ENCODE peak calls at places on chromosomes 5 and 9, in nine cellular contexts. F is tibial artery, C is CD14-positive monocyte, R is neural crest cell, H is SK-N-SH, O is heart right ventricle, Y is A549, M is stomach, V is gastrocnemius medialis. X is an unnamed sample.

GRCh38 chr5:65874241-65874640 is 52.1 kb upstream of the ERBIN start:
- DNase-seq in F (no peak), C (no peak), R (no peak), H (no peak), O (no peak), Y (no peak), M (no peak), V (no peak), X (peak; percentile 63)

GRCh38 chr9:4258321-4259093 is 41.4 kb downstream of the GLIS3 start:
- DNase-seq in F (no peak), C (no peak), R (no peak), H (no peak), O (no peak), Y (no peak), M (no peak), V (no peak), X (peak; percentile 77)

GRCh38 chr9:125992557-125992956 is 245.4 kb downstream of the PBX3 start:
- DNase-seq in F (no peak), C (peak; percentile 42), R (no peak), H (peak; percentile 25), O (no peak), Y (no peak), M (no peak), V (no peak), X (no peak)

GRCh38 chr9:94780516-94780950 is 54.0 kb downstream of the AOPEP start:
- DNase-seq in F (no peak), C (no peak), R (no peak), H (peak; percentile 59), O (peak; percentile 76), Y (no peak), M (no peak), V (peak; percentile 16), X (peak; percentile 48)

GRCh38 chr9:35335164-35335563 is 154.7 kb upstream of the RUSC2 start:
- DNase-seq in F (no peak), C (no peak), R (no peak), H (no peak), O (no peak), Y (no peak), M (no peak), V (no peak), X (no peak)

GRCh38 chr5:126615286-126615685 is 14.5 kb downstream of the PHAX start:
- DNase-seq in F (no peak), C (no peak), R (no peak), H (no peak), O (no peak), Y (no peak), M (no peak), V (no peak), X (no peak)

GRCh38 chr9:126424511-126424910 is 97.9 kb downstream of the MVB12B start:
- DNase-seq in F (no peak), C (no peak), R (no peak), H (no peak), O (no peak), Y (no peak), M (no peak), V (no peak), X (no peak)

GRCh38 chr9:113863345-113863744 is 12.8 kb upstream of the ZNF618 start:
- DNase-seq in F (no peak), C (no peak), R (no peak), H (no peak), O (no peak), Y (no peak), M (no peak), V (no peak), X (no peak)

GRCh38 chr9:131728961-131729360 is 10.9 kb downstream of the RAPGEF1 start:
- DNase-seq in F (no peak), C (peak; percentile 57), R (no peak), H (peak; percentile 51), O (no peak), Y (no peak), M (no peak), V (no peak), X (no peak)

GRCh38 chr5:110687485-110687884 is 39.0 kb downstream of the TMEM232 start:
- DNase-seq in F (no peak), C (no peak), R (no peak), H (no peak), O (no peak), Y (no peak), M (no peak), V (no peak), X (no peak)

GRCh38 chr5:112491257-112491656 is 72.2 kb upstream of the EPB41L4A start:
- DNase-seq in F (no peak), C (no peak), R (no peak), H (peak; percentile 12), O (no peak), Y (peak; percentile 19), M (no peak), V (no peak), X (peak; percentile 19)

GRCh38 chr5:56111404-56111781 is 116.6 kb upstream of the IL6ST start:
- DNase-seq in F (no peak), C (no peak), R (no peak), H (no peak), O (no peak), Y (no peak), M (no peak), V (no peak), X (no peak)

GRCh38 chr9:125430161-125430485 is 168.5 kb downstream of the GAPVD1 start:
- DNase-seq in F (no peak), C (no peak), R (no peak), H (peak; percentile 50), O (no peak), Y (no peak), M (no peak), V (no peak), X (no peak)

GRCh38 chr5:126271141-126271540 is 152.1 kb upstream of the GRAMD2B start:
- DNase-seq in F (no peak), C (no peak), R (no peak), H (no peak), O (no peak), Y (no peak), M (no peak), V (no peak), X (no peak)

GRCh38 chr9:69573666-69574456 is 98.3 kb downstream of the APBA1 start:
- DNase-seq in F (no peak), C (no peak), R (no peak), H (no peak), O (no peak), Y (no peak), M (no peak), V (no peak), X (peak; percentile 70)

GRCh38 chr9:17807670-17808282 is 228.9 kb downstream of the SH3GL2 start:
- DNase-seq in F (no peak), C (no peak), R (no peak), H (no peak), O (no peak), Y (no peak), M (peak; percentile 52), V (no peak), X (no peak)

GRCh38 chr5:525164-525761 is 1.0 kb upstream of the SLC9A3 start:
- DNase-seq in F (no peak), C (no peak), R (no peak), H (no peak), O (no peak), Y (no peak), M (no peak), V (no peak), X (no peak)

GRCh38 chr5:90185897-90186468 is 223.6 kb downstream of the CETN3 start:
- DNase-seq in F (no peak), C (no peak), R (no peak), H (no peak), O (no peak), Y (no peak), M (no peak), V (no peak), X (no peak)

GRCh38 chr5:90184764-90185163 is 224.8 kb downstream of the CETN3 start:
- DNase-seq in F (no peak), C (no peak), R (no peak), H (no peak), O (no peak), Y (no peak), M (no peak), V (no peak), X (no peak)

GRCh38 chr5:90182726-90183125 is 226.8 kb downstream of the CETN3 start:
- DNase-seq in F (no peak), C (no peak), R (no peak), H (no peak), O (no peak), Y (no peak), M (no peak), V (no peak), X (peak; percentile 76)
- TF ChIP-seq CTCF in F (no peak), C (no peak), R (no peak), H (no peak), O (no peak), Y (no peak), M (no peak), V (no peak), X (no peak)

DNA sequence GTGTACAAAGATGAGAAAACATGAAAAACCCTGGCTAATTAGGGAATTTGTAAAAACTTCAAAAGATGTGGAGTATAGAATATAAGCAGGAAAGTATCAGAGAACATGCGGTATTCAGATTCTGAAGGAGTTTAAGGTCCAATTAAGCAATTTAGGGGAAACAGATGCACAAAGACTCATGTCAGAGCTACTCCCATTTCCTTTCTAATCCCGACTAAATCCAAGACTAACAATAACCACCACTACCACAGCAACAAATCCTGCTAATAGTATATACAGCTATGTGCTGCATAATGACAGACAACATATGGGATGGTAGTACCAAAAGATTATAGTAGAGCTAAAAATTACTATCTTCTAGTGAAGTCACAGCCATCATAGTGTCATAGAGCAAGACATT is 102.1 kb downstream of the LURAP1L start:
- DNase-seq in F (no peak), C (no peak), R (no peak), H (no peak), O (no peak), Y (no peak), M (no peak), V (no peak), X (no peak)
- TF ChIP-seq CTCF in F (no peak), C (no peak), R (no peak), H (no peak), O (no peak), Y (no peak), M (no peak), V (no peak), X (no peak)

DNA sequence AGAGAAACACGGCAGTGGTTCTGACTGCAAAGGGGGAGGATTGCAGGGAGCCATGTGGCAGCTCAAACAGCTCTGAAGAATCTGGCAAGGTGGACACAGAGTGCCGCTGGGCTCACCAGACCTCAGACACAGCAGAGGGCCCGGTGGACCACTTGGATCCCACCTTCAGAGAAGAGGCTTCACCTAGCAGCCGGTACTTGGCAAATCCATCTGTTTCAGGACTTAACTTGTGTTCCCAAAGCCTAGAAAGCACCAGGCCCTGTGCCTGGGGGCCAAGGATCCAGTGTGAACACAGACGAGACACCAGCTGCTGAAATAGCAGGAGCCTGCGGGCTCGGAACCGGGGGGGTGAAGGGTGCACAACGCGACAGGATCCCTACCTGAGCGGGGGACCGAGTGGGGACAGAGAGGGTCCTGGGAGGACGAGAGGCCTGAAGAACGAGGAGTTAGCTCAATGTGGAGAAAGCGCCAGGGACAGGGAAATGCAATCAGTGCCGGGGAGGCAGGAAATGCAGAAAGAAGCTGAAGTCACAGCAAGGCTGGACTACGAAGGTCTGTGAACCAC is 44.6 kb downstream of the BTNL9 start:
- DNase-seq in F (no peak), C (no peak), R (no peak), H (no peak), O (no peak), Y (no peak), M (no peak), V (no peak), X (no peak)
- TF ChIP-seq CTCF in F (no peak), C (no peak), R (no peak), H (no peak), O (no peak), Y (no peak), M (no peak), V (no peak), X (no peak)

GRCh38 chr5:73596705-73597328 is 29.2 kb upstream of the ARHGEF28 start:
- DNase-seq in F (no peak), C (no peak), R (peak; percentile 40), H (peak; percentile 16), O (no peak), Y (peak; percentile 40), M (no peak), V (no peak), X (peak; percentile 71)
- TF ChIP-seq CTCF in F (peak; percentile 16), C (peak; percentile 85), R (peak; percentile 71), H (peak; percentile 66), O (peak; percentile 43), Y (peak; percentile 68), M (no peak), V (peak; percentile 13), X (peak; percentile 80)